ENCODE peak calls at places on chromosomes 16 and 17, in eight cellular contexts. H, Y, C, O, J, T, G and R are unnamed samples.
A peak's percentile ranks its signal among the peaks of the same experiment; 100 is the strongest.

GRCh38 chr16:54806961-54807360 is 123.7 kb upstream of the IRX5 start:
- DNase-seq in C (no peak), T (no peak), Y (no peak), G (no peak), O (no peak), H (no peak), J (no peak), R (no peak)

GRCh38 chr17:46170609-46171432 is 22.4 kb downstream of the KANSL1 start:
- DNase-seq in G (no peak), Y (no peak), H (no peak), T (no peak), O (no peak), J (no peak), C (no peak), R (no peak)

GRCh38 chr16:30941600-30942420 is 7.1 kb upstream of the ORAI3 start:
- DNase-seq in H (peak; percentile 62), O (peak; percentile 25), T (peak; percentile 40), C (peak; percentile 49), J (peak; percentile 92), G (peak; percentile 90), Y (peak; percentile 74), R (no peak)

GRCh38 chr16:82810077-82810476 is 183.3 kb downstream of the CDH13 start:
- DNase-seq in G (no peak), J (no peak), Y (no peak), H (no peak), C (no peak), O (no peak), T (no peak), R (no peak)

GRCh38 chr16:369275-369865 is 968 bp downstream of the MRPL28 start:
- DNase-seq in T (no peak), Y (no peak), G (no peak), O (no peak), C (no peak), J (no peak), H (no peak), R (no peak)

GRCh38 chr17:7843536-7844291 is 9.7 kb downstream of the KDM6B start:
- DNase-seq in Y (peak; percentile 87), T (peak; percentile 74), O (peak; percentile 77), G (peak; percentile 93), H (peak; percentile 86), J (peak; percentile 88), C (peak; percentile 85), R (no peak)

GRCh38 chr17:31700973-31701372 is 158.1 kb downstream of the COPRS start:
- DNase-seq in C (no peak), G (no peak), O (no peak), J (no peak), Y (no peak), H (no peak), T (no peak), R (no peak)

GRCh38 chr16:64586756-64587155 is 535.1 kb downstream of the CDH11 start:
- DNase-seq in T (no peak), H (no peak), O (no peak), J (no peak), Y (no peak), G (no peak), C (no peak), R (no peak)

GRCh38 chr16:68253721-68254120 is 8.5 kb downstream of the PLA2G15 start:
- DNase-seq in Y (no peak), C (no peak), H (no peak), G (no peak), O (no peak), T (no peak), J (no peak), R (no peak)

GRCh38 chr17:65243838-65244237 is 106.7 kb downstream of the RGS9 start:
- DNase-seq in H (no peak), O (no peak), T (peak; percentile 44), C (no peak), J (no peak), G (no peak), Y (no peak), R (no peak)

GRCh38 chr17:32609085-32609484 is 122.3 kb downstream of the CDK5R1 start:
- DNase-seq in O (peak; percentile 2), H (peak; percentile 68), C (peak; percentile 73), G (peak; percentile 68), Y (peak; percentile 37), T (no peak), J (no peak), R (no peak)